ENCODE peak calls at places on chromosomes 16 and 17, in seven cellular contexts. D, H, F, Y, A, W and I are unnamed samples.

GRCh38 chr16:84616515-84616914 is 1.4 kb downstream of the COTL1 start:
- DNase-seq in W (no peak), Y (peak; percentile 14), A (no peak), H (no peak), F (no peak), D (no peak), I (no peak)

GRCh38 chr17:51230306-51230705 is 29.5 kb downstream of the MBTD1 start:
- DNase-seq in D (no peak), W (no peak), F (peak; percentile 8), Y (no peak), A (no peak), H (peak; percentile 13), I (no peak)

GRCh38 chr17:4580291-4580690 is 4.0 kb upstream of the SMTNL2 start:
- DNase-seq in H (no peak), F (no peak), A (no peak), W (no peak), Y (no peak), D (no peak), I (no peak)

GRCh38 chr17:82921426-82921825 is 81.6 kb upstream of the ZNF750 start:
- DNase-seq in H (no peak), A (no peak), D (no peak), W (no peak), Y (no peak), F (no peak), I (no peak)

GRCh38 chr16:23694707-23695373 is 16.2 kb downstream of the PLK1 start:
- DNase-seq in W (no peak), H (peak; percentile 54), F (peak; percentile 38), D (no peak), A (no peak), Y (no peak), I (peak; percentile 92)

GRCh38 chr17:31499771-31500554 is 108.5 kb downstream of the RAB11FIP4 start:
- DNase-seq in F (peak; percentile 22), Y (no peak), A (no peak), H (no peak), D (no peak), W (no peak), I (peak; percentile 65)

GRCh38 chr16:62596101-62596500 is 559.9 kb upstream of the CDH8 start:
- DNase-seq in Y (no peak), D (no peak), H (no peak), A (no peak), W (no peak), F (no peak), I (no peak)

GRCh38 chr17:14301761-14302401 is 1.0 kb downstream of the HS3ST3B1 start:
- DNase-seq in F (peak; percentile 48), H (peak; percentile 43), D (no peak), W (no peak), A (peak; percentile 57), Y (no peak), I (peak; percentile 58)

GRCh38 chr17:64658931-64659330 is 3.2 kb downstream of the SMURF2 start:
- DNase-seq in D (no peak), A (no peak), F (peak; percentile 90), Y (peak; percentile 53), H (no peak), W (no peak), I (no peak)

GRCh38 chr17:69492410-69493071 is 78.0 kb downstream of the MAP2K6 start:
- DNase-seq in Y (peak; percentile 34), W (peak; percentile 62), D (no peak), H (no peak), F (peak; percentile 88), A (no peak), I (peak; percentile 25)

GRCh38 chr16:67246945-67247697 is at the start of gene FHOD1:
- DNase-seq in W (peak; percentile 86), H (peak; percentile 98), Y (peak; percentile 94), A (peak; percentile 94), F (peak; percentile 92), D (peak; percentile 96), I (peak; percentile 97)

GRCh38 chr17:58575511-58575910 is 61.1 kb upstream of the MTMR4 start:
- DNase-seq in Y (peak; percentile 14), F (peak; percentile 64), D (no peak), W (no peak), H (no peak), A (no peak), I (no peak)

GRCh38 chr17:50127661-50128361 is 2.1 kb downstream of the SAMD14 start:
- DNase-seq in H (no peak), F (peak; percentile 45), A (no peak), Y (no peak), W (no peak), D (no peak), I (peak; percentile 52)

GRCh38 chr16:76265434-76266045 is 11.7 kb upstream of the CNTNAP4 start:
- DNase-seq in A (no peak), H (no peak), Y (peak; percentile 54), D (no peak), W (no peak), F (peak; percentile 1), I (peak; percentile 63)

GRCh38 chr17:10226930-10227695 is 28.7 kb upstream of the GAS7 start:
- DNase-seq in W (no peak), F (peak; percentile 22), Y (peak; percentile 19), A (peak; percentile 20), H (peak; percentile 44), D (peak; percentile 21), I (peak; percentile 92)